ENCODE peak calls at places on chromosome 3, in six cellular contexts. F is neural progenitor cell, M is EH, W is mucosa of descending colon, X is NCI-H446, Y is T follicular helper cell. E is an unnamed sample.
A peak's percentile ranks its signal among the peaks of the same experiment; 100 is the strongest.

GRCh38 chr3:123739754-123740153 is 144.4 kb downstream of the MYLK start:
- DNase-seq in M (peak; percentile 81), X (no peak), Y (no peak), F (no peak), W (no peak), E (no peak)

GRCh38 chr3:20023663-20024417 is 11.8 kb upstream of the PP2D1 start:
- DNase-seq in F (peak; percentile 51), Y (no peak), X (no peak), M (no peak), W (no peak), E (no peak)

GRCh38 chr3:192844366-192844765 is 73.3 kb downstream of the MB21D2 start:
- DNase-seq in X (no peak), F (no peak), W (no peak), Y (no peak), M (no peak), E (no peak)

GRCh38 chr3:10247679-10248183 is 528 bp upstream of the TATDN2 start:
- DNase-seq in W (no peak), X (no peak), F (no peak), Y (no peak), M (no peak), E (no peak)

GRCh38 chr3:154131850-154132249 is 10.7 kb downstream of the ARHGEF26 start:
- DNase-seq in F (no peak), W (no peak), M (no peak), Y (no peak), X (no peak), E (no peak)

GRCh38 chr3:174397848-174398247 is 461.3 kb upstream of the NAALADL2 start:
- DNase-seq in Y (no peak), W (no peak), M (peak; percentile 49), F (no peak), X (peak; percentile 12), E (no peak)

GRCh38 chr3:14962762-14963161 is 15.4 kb downstream of the NR2C2 start:
- DNase-seq in M (peak; percentile 44), F (no peak), W (no peak), Y (no peak), X (no peak), E (no peak)

GRCh38 chr3:126811530-126811929 is 107.5 kb downstream of the CHCHD6 start:
- DNase-seq in X (no peak), W (no peak), F (no peak), M (peak; percentile 75), Y (no peak), E (no peak)

GRCh38 chr3:187319699-187320302 is 28.3 kb upstream of the MASP1 start:
- DNase-seq in Y (peak; percentile 19), W (no peak), X (peak; percentile 15), F (peak; percentile 83), M (peak; percentile 83), E (peak; percentile 24)

GRCh38 chr3:38111696-38112377 is 25.1 kb downstream of the ACAA1 start:
- DNase-seq in Y (no peak), M (no peak), F (no peak), W (no peak), X (no peak), E (no peak)

GRCh38 chr3:69747511-69748248 is 8.4 kb downstream of the MITF start:
- DNase-seq in W (no peak), Y (no peak), X (no peak), F (no peak), M (peak; percentile 85), E (no peak)

GRCh38 chr3:120162400-120162799 is 68.2 kb upstream of the GSK3B start:
- DNase-seq in X (no peak), W (no peak), Y (no peak), F (no peak), M (peak; percentile 90), E (no peak)

GRCh38 chr3:40299721-40300335 is 9.7 kb upstream of the EIF1B start:
- DNase-seq in M (peak; percentile 93), F (no peak), X (no peak), W (no peak), Y (no peak), E (no peak)

GRCh38 chr3:18351823-18352744 is 73.1 kb downstream of the SATB1 start:
- DNase-seq in F (peak; percentile 6), Y (no peak), X (no peak), W (peak; percentile 68), M (no peak), E (no peak)

GRCh38 chr3:63706321-63707085 is 54.0 kb downstream of the SNTN start:
- DNase-seq in F (no peak), X (no peak), M (peak; percentile 20), W (no peak), Y (no peak), E (no peak)

GRCh38 chr3:123876858-123877257 is 7.3 kb downstream of the MYLK start:
- DNase-seq in F (no peak), M (no peak), Y (no peak), W (no peak), X (no peak), E (no peak)

GRCh38 chr3:121698914-121699313 is 38.2 kb upstream of the HCLS1 start:
- DNase-seq in W (no peak), X (no peak), F (no peak), M (no peak), Y (no peak), E (no peak)

GRCh38 chr3:177196473-177197040 is 725 bp downstream of the TBL1XR1 start:
- DNase-seq in X (peak; percentile 45), M (peak; percentile 50), F (peak; percentile 68), Y (peak; percentile 33), W (no peak), E (peak; percentile 31)

GRCh38 chr3:171646357-171647133 is 163.7 kb downstream of the PLD1 start:
- DNase-seq in F (peak; percentile 27), X (peak; percentile 47), W (no peak), M (peak; percentile 68), Y (no peak), E (no peak)

GRCh38 chr3:86988235-86988634 is 2.7 kb downstream of the VGLL3 start:
- DNase-seq in X (no peak), M (peak; percentile 89), F (no peak), Y (no peak), W (no peak), E (no peak)

GRCh38 chr3:114176487-114176886 is 2.4 kb downstream of the DRD3 start:
- DNase-seq in X (no peak), W (no peak), M (no peak), Y (no peak), F (no peak), E (no peak)

GRCh38 chr3:50237133-50237651 is 1.2 kb downstream of the GNAI2 start:
- DNase-seq in X (no peak), W (peak; percentile 71), M (peak; percentile 69), F (peak; percentile 65), Y (no peak), E (peak; percentile 44)

GRCh38 chr3:190225186-190225692 is 97.0 kb downstream of the CLDN1 start:
- DNase-seq in W (no peak), M (peak; percentile 57), Y (no peak), F (peak; percentile 30), X (no peak), E (peak; percentile 13)

GRCh38 chr3:149654188-149654601 is 3.6 kb downstream of the WWTR1 start:
- DNase-seq in X (no peak), M (peak; percentile 88), F (no peak), Y (no peak), W (no peak), E (no peak)

GRCh38 chr3:58564456-58565160 is 12.6 kb downstream of the FAM107A start:
- DNase-seq in F (no peak), X (no peak), Y (no peak), M (peak; percentile 97), W (no peak), E (no peak)

GRCh38 chr3:50242778-50243551 is 7.0 kb downstream of the GNAI2 start:
- DNase-seq in M (peak; percentile 72), F (no peak), Y (no peak), W (peak; percentile 87), X (no peak), E (peak; percentile 55)

GRCh38 chr3:47583320-47584075 is 4.8 kb upstream of the CSPG5 start:
- DNase-seq in F (no peak), X (no peak), Y (no peak), W (no peak), M (peak; percentile 55), E (no peak)

GRCh38 chr3:53269888-53270880 is 14.4 kb upstream of the TKT start:
- DNase-seq in F (peak; percentile 88), Y (no peak), M (peak; percentile 100), X (no peak), W (peak; percentile 80), E (peak; percentile 19)

GRCh38 chr3:8702560-8702959 is 31.0 kb upstream of the CAV3 start:
- DNase-seq in X (no peak), W (no peak), Y (no peak), M (no peak), F (peak; percentile 40), E (no peak)

GRCh38 chr3:174958671-174959328 is 99.7 kb downstream of the NAALADL2 start:
- DNase-seq in F (no peak), Y (no peak), W (no peak), X (no peak), M (peak; percentile 36), E (no peak)

GRCh38 chr3:189392969-189393368 is 221.2 kb downstream of the TPRG1 start:
- DNase-seq in F (no peak), W (peak; percentile 65), Y (no peak), M (no peak), X (no peak), E (no peak)

GRCh38 chr3:138441256-138441655 is 6.8 kb downstream of the ESYT3 start:
- DNase-seq in M (no peak), F (no peak), W (no peak), X (no peak), Y (no peak), E (no peak)

GRCh38 chr3:118607915-118608820 is 426.5 kb downstream of the IGSF11 start:
- DNase-seq in F (no peak), Y (no peak), M (no peak), X (no peak), W (no peak), E (no peak)

GRCh38 chr3:32991781-32992180 is 40.3 kb downstream of the CCR4 start:
- DNase-seq in F (no peak), W (no peak), M (no peak), X (no peak), Y (no peak), E (no peak)

GRCh38 chr3:19124752-19125151 is 23.6 kb upstream of the KCNH8 start:
- DNase-seq in Y (no peak), W (no peak), X (no peak), M (no peak), F (no peak), E (no peak)

GRCh38 chr3:183318846-183319770 is 66.1 kb downstream of the B3GNT5 start:
- DNase-seq in F (no peak), Y (no peak), M (no peak), X (no peak), W (no peak), E (peak; percentile 11)

E was measured in naive thymus-derived CD4-positive, alpha-beta T cell.